ENCODE peak calls at places on chromosomes 16 and 17, in five cellular contexts. V, H, F, W and P are unnamed samples.

GRCh38 chr16:29675811-29676643 is 3.0 kb upstream of the QPRT start:
- DNase-seq in V (peak; percentile 23), W (peak; percentile 72), F (no peak), H (peak; percentile 85), P (peak; percentile 70)

GRCh38 chr16:3161235-3162018 is 26.6 kb upstream of the OR1F1 start:
- DNase-seq in H (no peak), W (no peak), V (no peak), F (no peak), P (no peak)

GRCh38 chr17:38322156-38322779 is 21.5 kb downstream of the GPR179 start:
- DNase-seq in F (peak; percentile 69), W (peak; percentile 76), H (peak; percentile 82), V (peak; percentile 41), P (peak; percentile 67)

GRCh38 chr16:22317001-22317530 is 19.9 kb downstream of the POLR3E start:
- DNase-seq in V (no peak), W (no peak), F (no peak), H (no peak), P (no peak)

GRCh38 chr16:24853830-24854229 is 8.1 kb downstream of the SLC5A11 start:
- DNase-seq in H (peak; percentile 28), F (peak; percentile 49), W (no peak), V (no peak), P (no peak)

GRCh38 chr16:10509534-10510025 is 70.8 kb downstream of the EMP2 start:
- DNase-seq in H (peak; percentile 92), F (peak; percentile 91), W (peak; percentile 88), V (peak; percentile 87), P (peak; percentile 89)

GRCh38 chr17:72974605-72975232 is 117.8 kb downstream of the SLC39A11 start:
- DNase-seq in W (no peak), V (no peak), H (no peak), F (peak; percentile 31), P (no peak)

GRCh38 chr16:2512920-2513404 is 790 bp upstream of the ATP6V0C start:
- DNase-seq in W (peak; percentile 65), H (peak; percentile 76), V (peak; percentile 19), F (no peak), P (peak; percentile 67)

GRCh38 chr17:42459983-42460300 is 1.3 kb downstream of the ATP6V0A1 start:
- DNase-seq in F (peak; percentile 33), V (peak; percentile 78), W (peak; percentile 42), H (no peak), P (peak; percentile 27)

GRCh38 chr17:72378414-72379395 is 257.9 kb downstream of the SOX9 start:
- DNase-seq in W (no peak), V (no peak), H (no peak), F (no peak), P (peak; percentile 41)

GRCh38 chr16:25157476-25157875 is 45.9 kb downstream of the LCMT1 start:
- DNase-seq in F (no peak), V (no peak), W (no peak), H (no peak), P (no peak)

GRCh38 chr17:76678330-76678729 is 32.4 kb downstream of the MXRA7 start:
- DNase-seq in F (no peak), W (no peak), H (no peak), V (no peak), P (no peak)

GRCh38 chr16:10731790-10732189 is 11.9 kb upstream of the NUBP1 start:
- DNase-seq in F (no peak), W (no peak), H (no peak), V (no peak), P (no peak)

GRCh38 chr17:50204431-50204830 is 3.0 kb upstream of the COL1A1 start:
- DNase-seq in W (no peak), F (no peak), V (no peak), H (no peak), P (no peak)

GRCh38 chr17:50205931-50206505 is 4.6 kb upstream of the COL1A1 start:
- DNase-seq in W (no peak), H (no peak), V (no peak), F (no peak), P (no peak)

GRCh38 chr17:50205111-50205821 is 3.8 kb upstream of the COL1A1 start:
- DNase-seq in H (no peak), V (no peak), W (no peak), F (no peak), P (no peak)

GRCh38 chr17:50203086-50203485 is 1.7 kb upstream of the COL1A1 start:
- DNase-seq in W (no peak), V (no peak), H (no peak), F (no peak), P (no peak)

GRCh38 chr17:50203589-50204345 is 2.3 kb upstream of the COL1A1 start:
- DNase-seq in W (no peak), F (peak; percentile 75), H (no peak), V (no peak), P (no peak)
- H2AFZ ChIP-seq in W (no peak overlapping the region), F (no peak overlapping the region), H (no peak overlapping the region), V (no peak overlapping the region), P (no peak overlapping the region)

GRCh38 chr17:71338396-71338795 is 782.4 kb upstream of the SOX9 start:
- DNase-seq in H (no peak), V (peak; percentile 62), F (no peak), W (no peak), P (no peak)

GRCh38 chr17:71334041-71334781 is 786.6 kb upstream of the SOX9 start:
- DNase-seq in V (no peak), H (peak; percentile 41), F (no peak), W (no peak), P (peak; percentile 8)

GRCh38 chr17:71339219-71339618 is 781.6 kb upstream of the SOX9 start:
- DNase-seq in W (no peak), V (no peak), F (no peak), H (no peak), P (no peak)

GRCh38 chr17:71335212-71335611 is 785.6 kb upstream of the SOX9 start:
- DNase-seq in H (no peak), F (no peak), W (no peak), V (no peak), P (no peak)

GRCh38 chr17:71337903-71338302 is 782.9 kb upstream of the SOX9 start:
- DNase-seq in F (no peak), H (no peak), W (no peak), V (no peak), P (no peak)
- TF ChIP-seq EZH2phosphoT487 in F (no peak), H (no peak), W (no peak), V (no peak), P (no peak)

DNA sequence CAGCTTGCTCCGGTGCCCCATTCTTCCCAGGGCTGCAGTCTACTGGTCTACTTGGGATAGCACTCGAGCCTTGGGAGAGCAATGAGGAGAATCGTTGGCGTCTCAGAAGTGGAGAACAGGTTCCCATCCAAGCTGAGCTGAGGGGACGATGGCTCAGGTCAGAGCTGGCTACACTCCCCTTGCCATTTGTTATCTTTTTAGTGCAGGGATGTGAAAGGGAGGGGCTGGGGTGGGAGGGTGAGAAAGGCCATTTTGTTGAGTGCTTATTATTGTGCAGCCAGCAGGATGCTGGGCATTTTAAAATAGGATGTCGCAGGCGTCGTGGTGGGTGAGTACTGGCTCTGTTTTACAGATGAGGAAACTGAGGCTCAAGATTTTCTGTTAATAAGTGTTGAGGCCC is 410.8 kb downstream of the SNX29 start:
- DNase-seq in H (no peak), F (no peak), V (no peak), W (no peak), P (no peak)
- H2AFZ ChIP-seq in H (no peak overlapping the region), F (no peak overlapping the region), V (no peak overlapping the region), W (no peak overlapping the region), P (no peak overlapping the region)

DNA sequence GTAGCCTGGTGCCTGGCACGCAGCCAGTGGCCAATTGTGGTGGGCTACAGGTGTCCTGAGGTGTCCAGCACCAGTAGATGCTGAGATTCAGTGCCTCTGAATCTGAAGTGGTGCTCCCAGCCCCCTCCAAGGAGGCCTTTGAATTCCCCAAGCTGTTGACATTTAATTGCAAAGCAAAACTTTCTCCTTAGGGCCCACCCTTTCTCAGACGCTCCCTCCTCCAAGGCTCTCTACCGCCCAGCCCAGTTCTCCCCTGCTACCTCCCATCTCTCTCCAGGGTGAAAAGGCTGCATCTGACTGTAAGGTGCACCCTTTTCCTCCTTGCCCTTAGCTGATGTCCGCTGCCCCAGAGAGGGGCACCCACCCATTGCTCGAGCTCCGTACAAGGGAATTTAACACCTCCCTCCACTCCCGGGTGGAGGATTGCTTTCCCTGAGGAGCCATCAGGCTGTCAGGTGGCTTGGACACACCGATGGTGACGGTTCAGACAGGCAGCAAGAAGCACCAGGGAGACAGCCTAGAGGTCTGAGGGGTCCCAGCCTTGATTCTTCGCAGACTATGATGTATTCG is 1.7 kb downstream of the BEAN1 start:
- DNase-seq in V (no peak), F (no peak), W (no peak), H (peak; percentile 65), P (no peak)
- TF ChIP-seq EZH2phosphoT487 in V (no peak), F (no peak), W (no peak), H (no peak), P (no peak)

GRCh38 chr17:12994341-12995074 is 23.3 kb downstream of the ELAC2 start:
- DNase-seq in W (no peak), V (no peak), F (no peak), H (no peak), P (no peak)
- H2AFZ ChIP-seq in W (no peak overlapping the region), V (no peak overlapping the region), F (no peak overlapping the region), H (no peak overlapping the region), P (no peak overlapping the region)

DNA sequence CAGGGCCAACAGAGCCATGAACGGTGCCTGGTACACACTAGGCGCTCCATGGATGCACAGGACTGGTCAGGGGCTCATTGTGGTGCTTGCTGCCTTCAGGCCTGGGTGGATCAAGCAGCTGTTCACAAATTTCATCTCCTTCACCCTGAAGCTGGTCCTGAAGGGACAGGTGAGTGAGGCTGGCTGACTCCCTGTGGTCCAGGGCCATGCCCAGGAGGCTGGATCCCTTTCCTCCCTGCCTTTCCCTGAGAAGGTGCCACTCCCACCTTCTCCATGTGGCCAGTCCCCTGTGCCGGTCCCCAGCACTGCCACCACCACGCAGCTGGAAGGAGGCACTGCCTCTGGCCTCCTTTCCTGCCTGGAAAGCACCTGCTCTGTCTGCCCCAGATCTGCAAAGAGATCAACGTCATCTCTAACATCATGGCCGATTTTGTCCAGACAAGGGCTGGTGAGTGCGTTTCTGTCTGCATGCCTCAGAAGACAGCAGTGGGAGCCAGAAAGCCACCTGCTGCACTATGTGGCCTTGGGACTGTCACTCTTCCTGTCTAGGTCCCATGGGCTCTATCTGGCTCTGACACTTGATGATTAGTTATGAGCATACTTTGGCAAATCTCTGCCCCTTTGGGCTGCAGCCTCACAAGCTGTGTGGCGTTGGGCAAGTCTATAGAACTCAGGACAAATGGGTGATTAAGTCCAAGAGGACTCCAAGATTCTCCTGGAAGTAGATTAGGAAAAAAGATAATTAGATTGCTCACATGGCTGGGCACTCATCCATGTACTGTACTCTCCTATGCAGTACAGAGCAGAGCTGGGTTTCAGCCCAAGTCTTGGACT is 9.4 kb downstream of the CETP start:
- DNase-seq in F (no peak), W (peak; percentile 91), H (no peak), V (no peak), P (no peak)
- TF ChIP-seq EZH2phosphoT487 in F (no peak), W (no peak), H (no peak), V (no peak), P (no peak)

GRCh38 chr17:61431594-61432311 is 20.5 kb upstream of the TBX4 start:
- DNase-seq in F (no peak), W (no peak), H (no peak), V (no peak), P (no peak)
- H2AFZ ChIP-seq in F (no peak overlapping the region), W (no peak overlapping the region), H (no peak overlapping the region), V (no peak overlapping the region), P (no peak overlapping the region)